ENCODE peak calls at places on chromosome 14, in nine cellular contexts. N is left lung; Q is CD8-positive, alpha-beta T cell; J is body of pancreas; Y is upper lobe of right lung; K is fibroblast of lung; P is Peyer's patch; E is AG09309; X is suprapubic skin. I is an unnamed sample.
A peak's percentile ranks its signal among the peaks of the same experiment; 100 is the strongest.

GRCh38 chr14:75252254-75252837 is 26.3 kb upstream of the FOS start:
- DNase-seq in J (peak; percentile 86), K (no peak), Q (no peak), P (peak; percentile 74), Y (peak; percentile 55), E (no peak), X (no peak), N (no peak), I (no peak)

GRCh38 chr14:76872796-76873432 is 46.7 kb downstream of the LRRC74A start:
- DNase-seq in N (no peak), P (peak; percentile 65), Y (peak; percentile 71), Q (peak; percentile 81), E (no peak), J (peak; percentile 64), X (no peak), K (peak; percentile 17), I (peak; percentile 35)

GRCh38 chr14:61476737-61477410 is 155.5 kb downstream of the PRKCH start:
- DNase-seq in N (no peak), Q (no peak), P (no peak), X (no peak), Y (no peak), J (no peak), K (peak; percentile 94), E (peak; percentile 95), I (peak; percentile 93)

GRCh38 chr14:104388011-104388521 is 191.5 kb upstream of the C14orf180 start:
- DNase-seq in Q (peak; percentile 43), K (no peak), P (peak; percentile 32), N (peak; percentile 24), Y (peak; percentile 58), J (no peak), X (peak; percentile 45), E (no peak), I (no peak)

GRCh38 chr14:103748539-103748867 is 32.9 kb downstream of the ZFYVE21 start:
- DNase-seq in Y (no peak), E (no peak), X (peak; percentile 59), Q (peak; percentile 78), K (no peak), J (no peak), P (no peak), N (no peak), I (no peak)

GRCh38 chr14:101072070-101072469 is 168.5 kb upstream of the RTL1 start:
- DNase-seq in N (peak; percentile 17), X (peak; percentile 57), Y (peak; percentile 37), K (no peak), Q (peak; percentile 23), E (no peak), P (peak; percentile 18), J (no peak), I (no peak)

GRCh38 chr14:103724116-103724515 is 8.5 kb downstream of the ZFYVE21 start:
- DNase-seq in J (peak; percentile 91), X (no peak), Q (no peak), N (no peak), K (peak; percentile 70), E (no peak), P (peak; percentile 72), Y (no peak), I (peak; percentile 46)

GRCh38 chr14:104361101-104361591 is 218.4 kb upstream of the C14orf180 start:
- DNase-seq in E (no peak), Y (no peak), X (peak; percentile 54), J (peak; percentile 6), K (no peak), P (peak; percentile 38), Q (no peak), N (peak; percentile 19), I (no peak)

GRCh38 chr14:104094709-104095425 is 9.4 kb downstream of the ASPG start:
- DNase-seq in E (no peak), Y (peak; percentile 88), J (peak; percentile 72), P (peak; percentile 85), K (peak; percentile 7), Q (peak; percentile 81), N (no peak), X (no peak), I (peak; percentile 18)

GRCh38 chr14:90805662-90806548 is 10.3 kb downstream of the TTC7B start:
- DNase-seq in Q (no peak), K (peak; percentile 42), E (no peak), Y (no peak), N (no peak), X (no peak), J (no peak), P (no peak), I (no peak)

GRCh38 chr14:75941030-75941429 is 40.8 kb downstream of the TGFB3 start:
- DNase-seq in Q (no peak), X (no peak), E (no peak), J (peak; percentile 58), Y (no peak), N (no peak), P (no peak), K (peak; percentile 11), I (peak; percentile 8)

GRCh38 chr14:105938055-105938863 is 411.9 kb downstream of the TMEM121 start:
- DNase-seq in N (no peak), Q (no peak), K (no peak), Y (no peak), E (no peak), J (no peak), X (peak; percentile 64), P (no peak), I (no peak)

GRCh38 chr14:95303552-95303951 is 16.2 kb downstream of the CLMN start:
- DNase-seq in Q (no peak), Y (no peak), X (no peak), J (no peak), N (no peak), K (no peak), E (no peak), P (no peak), I (no peak)

GRCh38 chr14:104403421-104404220 is 175.9 kb upstream of the C14orf180 start:
- DNase-seq in X (peak; percentile 56), Q (no peak), J (no peak), E (no peak), N (no peak), K (no peak), P (peak; percentile 26), Y (peak; percentile 51), I (no peak)

GRCh38 chr14:80522936-80523335 is 311.6 kb upstream of the DIO2 start:
- DNase-seq in Q (no peak), E (no peak), K (no peak), Y (no peak), P (no peak), X (no peak), N (no peak), J (no peak), I (peak; percentile 65)

GRCh38 chr14:24605435-24606190 is 3.9 kb downstream of the GZMH start:
- DNase-seq in P (peak; percentile 55), E (no peak), Q (peak; percentile 75), X (no peak), N (no peak), Y (no peak), J (peak; percentile 34), K (no peak), I (peak; percentile 3)
- TF ChIP-seq CTCF in P (peak; percentile 58), E (peak; percentile 56), Q (peak; percentile 87), X (no peak), N (peak; percentile 79), Y (peak; percentile 78), J (peak; percentile 53), K (peak; percentile 48), I (peak; percentile 46)

DNA sequence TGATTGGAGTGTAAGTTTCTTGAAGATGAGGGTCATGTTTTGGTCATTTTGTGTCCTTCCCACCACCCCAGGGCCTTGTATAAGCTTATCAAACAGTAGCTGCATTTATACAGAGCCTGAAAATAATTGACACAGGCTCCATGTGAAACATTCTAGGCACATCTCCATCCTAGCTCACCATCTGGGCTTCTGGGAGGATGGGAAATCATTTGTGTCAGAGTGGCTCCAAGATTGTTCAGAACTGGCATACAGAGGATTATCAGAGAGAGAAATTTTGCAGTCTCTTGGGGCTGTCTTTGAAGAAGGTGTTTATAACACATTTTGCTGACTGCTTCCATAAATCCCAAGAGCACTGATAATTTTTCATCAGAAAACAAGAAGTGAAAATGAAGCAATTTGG is 150.9 kb downstream of the DACT1 start:
- DNase-seq in E (no peak), J (no peak), P (no peak), Y (no peak), N (no peak), Q (no peak), K (no peak), X (no peak), I (no peak)
- H3K4me3 ChIP-seq in E (no peak overlapping the region), J (no peak overlapping the region), P (no peak overlapping the region), Y (no peak overlapping the region), N (no peak overlapping the region), Q (no peak overlapping the region), K (no peak overlapping the region), X (no peak overlapping the region), I (no peak overlapping the region)

GRCh38 chr14:92558319-92558718 is 44.7 kb downstream of the RIN3 start:
- DNase-seq in J (no peak), N (no peak), K (no peak), Y (no peak), X (no peak), P (no peak), Q (no peak), E (no peak), I (no peak)
- TF ChIP-seq CTCF in J (no peak), N (no peak), K (no peak), Y (no peak), X (no peak), P (no peak), Q (no peak), E (no peak), I (no peak)

DNA sequence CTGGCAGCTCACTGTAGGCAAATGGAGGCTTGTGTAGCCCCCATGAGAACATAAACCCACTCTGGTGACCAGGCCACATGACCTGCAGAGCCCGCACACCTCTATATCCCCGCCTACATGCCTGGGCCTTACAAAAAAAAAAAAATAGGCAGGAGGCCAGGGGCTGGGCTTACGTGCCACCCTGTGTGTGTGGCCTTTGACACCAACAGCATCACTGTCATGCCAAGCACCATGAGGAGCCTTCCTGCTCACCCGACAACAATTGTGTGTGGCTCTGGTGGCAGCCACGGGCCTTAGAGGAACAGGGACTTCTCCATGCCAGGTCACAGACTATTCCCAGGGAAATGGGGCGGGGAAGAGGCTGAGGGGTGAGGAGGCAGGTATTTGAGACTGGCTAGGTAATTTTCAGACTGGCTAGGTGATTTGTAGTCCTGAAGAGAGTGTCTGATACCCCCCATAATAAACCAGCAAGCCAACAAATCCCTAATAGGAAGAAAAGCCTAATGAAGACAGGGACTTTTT is 140.0 kb downstream of the DPF3 start:
- DNase-seq in K (no peak), Q (no peak), X (no peak), N (no peak), E (no peak), J (no peak), P (no peak), Y (no peak), I (no peak)
- H3K4me3 ChIP-seq in K (no peak overlapping the region), Q (no peak overlapping the region), X (no peak overlapping the region), N (no peak overlapping the region), E (no peak overlapping the region), J (no peak overlapping the region), P (no peak overlapping the region), Y (no peak overlapping the region), I (no peak overlapping the region)

GRCh38 chr14:64293976-64294671 is at the start of gene ESR2:
- DNase-seq in N (peak; percentile 47), K (peak; percentile 40), Y (peak; percentile 65), J (peak; percentile 22), Q (peak; percentile 53), X (no peak), P (peak; percentile 53), E (no peak), I (peak; percentile 12)
- TF ChIP-seq CTCF in N (no peak), K (peak; percentile 51), Y (no peak), J (no peak), Q (no peak), X (no peak), P (peak; percentile 4), E (peak; percentile 54), I (peak; percentile 45)

I was measured in AG10803.